ENCODE peak calls at places on chromosomes 5 and 9, in five cellular contexts. Q is HCT116; L is sigmoid colon; V is stomach; U is CD8-positive, alpha-beta T cell. I is an unnamed sample.

GRCh38 chr9:113349044-113349433 is 302 bp upstream of the BSPRY start:
- DNase-seq in Q (no peak), L (no peak), V (no peak), U (no peak), I (no peak)

GRCh38 chr5:79834420-79835219 is 145.0 kb downstream of the CMYA5 start:
- DNase-seq in Q (no peak), L (no peak), V (no peak), U (no peak), I (no peak)

GRCh38 chr5:154042751-154043150 is 4.0 kb downstream of the MFAP3 start:
- DNase-seq in Q (no peak), L (no peak), V (no peak), U (no peak), I (no peak)

GRCh38 chr5:163379298-163380155 is 57.9 kb upstream of the CCNG1 start:
- DNase-seq in Q (peak; percentile 75), L (no peak), V (no peak), U (no peak), I (peak; percentile 32)

GRCh38 chr9:107016383-107016782 is 153.4 kb downstream of the ZNF462 start:
- DNase-seq in Q (no peak), L (no peak), V (no peak), U (no peak), I (no peak)

GRCh38 chr9:127651697-127652610 is 39.9 kb downstream of the STXBP1 start:
- DNase-seq in Q (no peak), L (no peak), V (no peak), U (no peak), I (no peak)

GRCh38 chr9:77965445-77965844 is 66.2 kb downstream of the GNAQ start:
- DNase-seq in Q (no peak), L (no peak), V (no peak), U (no peak), I (no peak)

GRCh38 chr5:56190500-56190899 is 42.6 kb downstream of the ANKRD55 start:
- DNase-seq in Q (no peak), L (peak; percentile 70), V (peak; percentile 37), U (peak; percentile 51), I (peak; percentile 52)

GRCh38 chr5:5373351-5374033 is 49.0 kb upstream of the ICE1 start:
- DNase-seq in Q (no peak), L (peak; percentile 80), V (no peak), U (no peak), I (no peak)

GRCh38 chr5:81878333-81878732 is 93.5 kb upstream of the ATG10 start:
- DNase-seq in Q (no peak), L (no peak), V (no peak), U (no peak), I (no peak)

GRCh38 chr9:89606567-89607311 is 1.9 kb downstream of the GADD45G start:
- DNase-seq in Q (no peak), L (no peak), V (peak; percentile 78), U (peak; percentile 31), I (no peak)

GRCh38 chr9:3018691-3019230 is 174.9 kb upstream of the PUM3 start:
- DNase-seq in Q (no peak), L (no peak), V (no peak), U (no peak), I (no peak)

GRCh38 chr5:170312666-170313065 is 15.1 kb upstream of the LCP2 start:
- DNase-seq in Q (no peak), L (no peak), V (no peak), U (peak; percentile 75), I (no peak)
- H3K4me3 ChIP-seq in Q (no peak overlapping the region), L (no peak overlapping the region), V (no peak overlapping the region), U (no peak overlapping the region), I (no peak overlapping the region)

GRCh38 chr5:74391410-74391809 is 249.1 kb downstream of the ENC1 start:
- DNase-seq in Q (no peak), L (no peak), V (no peak), U (no peak), I (no peak)
- H3K4me1 ChIP-seq in Q (peaks cover 9% of the 10 kb centered on the region), L (no peaks in the 10 kb centered on the region), V (no peaks in the 10 kb centered on the region), U (no peaks in the 10 kb centered on the region), I (peaks cover 45% of the 10 kb centered on the region)

DNA sequence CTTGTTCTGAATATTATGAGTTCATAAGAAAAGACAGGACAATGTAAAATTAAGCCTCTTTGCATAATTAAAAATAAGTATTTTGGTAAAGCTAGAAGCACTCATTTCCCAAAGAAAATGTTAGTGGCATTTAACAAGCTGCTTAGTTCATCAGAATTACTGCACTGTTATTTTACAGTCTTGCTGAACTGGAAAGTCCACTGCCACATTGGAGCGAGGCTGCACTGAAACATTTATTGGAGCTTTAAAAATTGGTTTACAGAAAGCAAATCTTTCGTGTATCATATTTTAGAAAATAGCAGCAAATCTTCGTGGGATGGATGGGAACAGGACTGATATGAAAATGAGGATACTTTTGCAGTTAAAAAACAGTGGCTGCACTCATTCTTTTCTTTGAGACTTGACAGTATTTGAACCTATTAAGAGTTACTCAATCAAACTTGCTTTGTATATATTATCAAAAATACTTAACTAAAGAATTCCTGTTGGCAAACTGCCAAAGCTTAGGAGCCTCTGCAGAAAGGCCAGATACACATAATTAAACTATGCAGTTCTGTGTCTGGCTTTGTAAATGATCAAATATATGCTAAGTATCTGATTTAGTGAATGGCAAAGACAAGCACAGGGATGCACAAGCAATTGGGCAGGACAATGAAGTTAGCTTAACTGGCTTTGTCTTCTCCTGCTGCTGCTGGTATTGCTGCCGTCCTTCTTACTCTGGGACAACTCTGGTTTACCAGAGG is 16.5 kb upstream of the FBXL7 start:
- DNase-seq in Q (no peak), L (no peak), V (no peak), U (no peak), I (no peak)
- H3K27me3 ChIP-seq in Q (no peaks in the 10 kb centered on the region), L (no peaks in the 10 kb centered on the region), V (no peaks in the 10 kb centered on the region), U (no peaks in the 10 kb centered on the region), I (peaks cover 20% of the 10 kb centered on the region)

DNA sequence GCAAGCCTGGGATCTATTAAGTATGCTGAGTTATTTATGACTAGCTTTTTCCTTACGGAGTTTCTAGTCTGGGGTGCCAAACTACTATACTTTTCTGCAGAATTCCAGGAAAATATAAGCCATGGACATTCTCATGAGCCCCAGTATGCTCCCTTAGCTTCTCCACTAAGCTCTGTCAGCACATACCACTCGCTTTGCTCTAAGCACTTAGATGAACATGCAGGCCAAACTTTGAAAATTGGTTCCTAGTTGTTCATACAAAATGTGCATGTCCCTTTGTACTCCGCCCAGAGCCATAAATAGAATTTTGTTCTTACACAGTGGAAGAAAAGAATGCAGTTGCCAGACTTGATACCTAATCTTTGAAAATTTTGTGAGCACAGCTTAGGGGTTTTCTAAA is 284.5 kb downstream of the ARRDC3 start:
- DNase-seq in Q (no peak), L (no peak), V (no peak), U (no peak), I (no peak)
- H3K4me3 ChIP-seq in Q (no peak overlapping the region), L (no peak overlapping the region), V (no peak overlapping the region), U (no peak overlapping the region), I (no peak overlapping the region)

GRCh38 chr5:167105951-167106350 is 1185.5 kb upstream of the WWC1 start:
- DNase-seq in Q (no peak), L (no peak), V (no peak), U (no peak), I (no peak)
- H3K4me1 ChIP-seq in Q (no peaks in the 10 kb centered on the region), L (no peaks in the 10 kb centered on the region), V (no peaks in the 10 kb centered on the region), U (no peaks in the 10 kb centered on the region), I (no peaks in the 10 kb centered on the region)

GRCh38 chr5:174737335-174737734 is 13.0 kb downstream of the MSX2 start:
- DNase-seq in Q (no peak), L (no peak), V (no peak), U (no peak), I (no peak)
- H3K27me3 ChIP-seq in Q (no peaks in the 10 kb centered on the region), L (peaks cover 17% of the 10 kb centered on the region), V (peaks cover 23% of the 10 kb centered on the region), U (no peaks in the 10 kb centered on the region), I (peaks cover 22% of the 10 kb centered on the region)

DNA sequence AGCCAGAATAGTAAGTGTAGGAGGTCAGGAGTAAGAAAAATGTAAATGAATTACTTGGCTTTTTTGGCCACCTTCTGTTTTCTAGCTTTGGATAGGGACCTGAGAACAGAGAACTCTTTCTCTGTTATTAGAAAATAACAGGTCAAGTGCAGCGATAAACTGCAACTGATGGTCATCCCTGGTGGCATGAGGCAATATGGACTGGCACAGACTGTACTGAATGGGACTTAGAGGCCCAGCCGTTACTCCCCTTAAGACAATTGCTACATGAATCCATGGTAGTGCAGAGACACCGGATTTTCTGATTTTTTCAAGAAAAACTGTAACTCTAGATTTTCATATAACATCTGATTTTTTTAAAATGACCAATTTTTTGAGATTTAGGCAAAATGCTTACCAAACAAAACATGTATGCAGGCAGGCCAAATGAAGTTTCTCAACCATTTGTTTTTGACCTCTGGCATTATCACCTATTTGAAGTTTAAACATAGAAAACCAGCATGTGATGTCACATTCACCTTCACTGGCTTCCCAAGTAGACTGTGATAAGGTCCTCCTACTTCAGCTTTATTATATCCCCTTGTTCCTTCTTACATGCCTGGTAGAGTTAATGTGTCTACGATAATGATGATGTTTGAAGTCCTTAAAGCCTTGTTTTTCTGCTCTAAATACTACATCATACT is 262.6 kb downstream of the KCTD16 start:
- DNase-seq in Q (no peak), L (no peak), V (no peak), U (no peak), I (no peak)
- H3K4me3 ChIP-seq in Q (no peak overlapping the region), L (no peak overlapping the region), V (no peak overlapping the region), U (no peak overlapping the region), I (no peak overlapping the region)

DNA sequence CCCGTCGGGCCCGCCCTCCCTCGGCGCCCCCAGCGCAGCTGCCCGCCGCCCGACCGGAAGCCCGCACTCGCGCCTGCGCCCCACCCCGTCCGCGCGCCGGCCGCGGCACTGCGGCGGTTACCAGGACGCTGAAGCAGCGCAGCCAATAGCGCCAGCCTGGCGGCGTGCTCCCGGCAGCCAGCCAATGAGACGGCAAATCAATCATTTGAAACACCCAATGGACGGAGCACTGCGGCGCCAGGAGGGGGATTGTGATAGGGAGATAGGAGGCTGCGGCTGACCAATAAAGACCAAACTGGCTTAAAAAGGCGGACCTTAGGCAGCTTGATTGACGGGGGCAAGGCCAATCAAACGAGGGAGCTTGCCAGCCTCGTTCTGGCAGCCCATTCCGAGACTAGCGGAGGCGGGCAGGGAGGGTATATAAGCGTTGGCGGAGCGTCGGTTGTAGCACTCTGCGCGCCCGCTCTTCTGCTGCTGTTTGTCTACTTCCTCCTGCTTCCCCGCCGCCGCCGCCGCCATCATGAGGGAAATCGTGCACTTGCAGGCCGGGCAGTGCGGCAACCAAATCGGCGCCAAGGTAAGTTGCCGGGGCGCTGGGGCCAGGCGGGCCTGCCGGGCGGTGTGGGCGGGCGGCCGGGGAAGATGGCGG is at the start of gene TUBB4B:
- DNase-seq in Q (peak; percentile 100), L (peak; percentile 100), V (peak; percentile 99), U (peak; percentile 99), I (peak; percentile 99)
- H3K4me1 ChIP-seq in Q (peaks cover 61% of the 10 kb centered on the region), L (peaks cover 69% of the 10 kb centered on the region), V (peaks cover 72% of the 10 kb centered on the region), U (peaks cover 37% of the 10 kb centered on the region), I (peaks cover 29% of the 10 kb centered on the region)

GRCh38 chr5:476102-476813 is 33.3 kb downstream of the EXOC3 start:
- DNase-seq in Q (no peak), L (peak; percentile 58), V (no peak), U (no peak), I (no peak)
- H3K27me3 ChIP-seq in Q (no peaks in the 10 kb centered on the region), L (peaks cover 31% of the 10 kb centered on the region), V (peaks cover 24% of the 10 kb centered on the region), U (peaks cover 6% of the 10 kb centered on the region), I (peaks cover 70% of the 10 kb centered on the region)